ENCODE peak calls at places on chromosome 11, in nine cellular contexts. R, I, F, L, Z, N, B, U and E are unnamed samples.

GRCh38 chr11:27390959-27391326 is 27.9 kb upstream of the CCDC34 start:
- DNase-seq in R (no peak), I (no peak), F (peak), L (peak), Z (peak), N (no peak), B (no peak), U (no peak), E (no peak)

GRCh38 chr11:69677744-69678143 is 2.6 kb upstream of the LTO1 start:
- DNase-seq in R (no peak), I (no peak), F (no peak), L (no peak), Z (no peak), N (no peak), B (no peak), U (no peak), E (no peak)

GRCh38 chr11:28616566-28616965 is 508.4 kb downstream of the METTL15 start:
- DNase-seq in R (no peak), I (no peak), F (no peak), L (peak), Z (no peak), N (no peak), B (no peak), U (no peak), E (no peak)

GRCh38 chr11:34633990-34634725 is 13.3 kb downstream of the EHF start:
- DNase-seq in R (peak), I (no peak), F (peak), L (peak), Z (no peak), N (no peak), B (peak), U (no peak), E (no peak)

GRCh38 chr11:75200051-75200450 is 40.5 kb upstream of the TPBGL start:
- DNase-seq in R (no peak), I (no peak), F (no peak), L (no peak), Z (no peak), N (no peak), B (no peak), U (no peak), E (no peak)

GRCh38 chr11:23974046-23974445 is 522.8 kb upstream of the LUZP2 start:
- DNase-seq in R (no peak), I (no peak), F (no peak), L (peak), Z (no peak), N (no peak), B (no peak), U (no peak), E (no peak)

GRCh38 chr11:88447285-88447684 is 109.7 kb upstream of the CTSC start:
- DNase-seq in R (no peak), I (no peak), F (no peak), L (no peak), Z (no peak), N (no peak), B (peak), U (no peak), E (no peak)

GRCh38 chr11:6681949-6682348 is 1.2 kb downstream of the MRPL17 start:
- DNase-seq in R (no peak), I (no peak), F (peak), L (peak), Z (peak), N (no peak), B (no peak), U (no peak), E (no peak)

GRCh38 chr11:64247729-64248531 is 1.2 kb upstream of the PPP1R14B start:
- DNase-seq in R (no peak), I (no peak), F (no peak), L (no peak), Z (no peak), N (no peak), B (no peak), U (no peak), E (no peak)

GRCh38 chr11:94885133-94885532 is 88.2 kb downstream of the CWC15 start:
- DNase-seq in R (no peak), I (no peak), F (peak), L (peak), Z (peak), N (no peak), B (no peak), U (no peak), E (no peak)

GRCh38 chr11:72352859-72353551 is 81.3 kb downstream of the CLPB start:
- DNase-seq in R (peak), I (no peak), F (peak), L (peak), Z (peak), N (peak), B (no peak), U (peak), E (no peak)

GRCh38 chr11:2573240-2574042 is 126.4 kb downstream of the KCNQ1OT1 start:
- DNase-seq in R (no peak), I (no peak), F (no peak), L (no peak), Z (no peak), N (no peak), B (no peak), U (no peak), E (no peak)

GRCh38 chr11:70650075-70650909 is 252.0 kb downstream of the CTTN start:
- DNase-seq in R (peak), I (peak), F (peak), L (peak), Z (peak), N (peak), B (peak), U (peak), E (no peak)

GRCh38 chr11:17593466-17594245 is 46.6 kb downstream of the OTOG start:
- DNase-seq in R (no peak), I (no peak), F (no peak), L (no peak), Z (no peak), N (no peak), B (no peak), U (no peak), E (no peak)

GRCh38 chr11:8222820-8223512 is 40.7 kb downstream of the LMO1 start:
- DNase-seq in R (no peak), I (no peak), F (no peak), L (no peak), Z (no peak), N (no peak), B (no peak), U (no peak), E (no peak)

GRCh38 chr11:6646631-6647281 is 8.9 kb downstream of the DCHS1 start:
- DNase-seq in R (peak), I (no peak), F (peak), L (no peak), Z (peak), N (no peak), B (peak), U (peak), E (peak)

GRCh38 chr11:75554258-75555022 is 7.6 kb upstream of the SERPINH1 start:
- DNase-seq in R (no peak), I (no peak), F (peak), L (peak), Z (peak), N (peak), B (no peak), U (peak), E (no peak)

GRCh38 chr11:117792992-117793391 is 4.0 kb downstream of the DSCAML1 start:
- DNase-seq in R (no peak), I (no peak), F (no peak), L (no peak), Z (no peak), N (no peak), B (no peak), U (no peak), E (no peak)

GRCh38 chr11:7449841-7450214 is 35.5 kb upstream of the OLFML1 start:
- DNase-seq in R (no peak), I (no peak), F (no peak), L (no peak), Z (no peak), N (no peak), B (no peak), U (no peak), E (no peak)

GRCh38 chr11:123421589-123421988 is 8.5 kb upstream of the GRAMD1B start:
- DNase-seq in R (no peak), I (no peak), F (no peak), L (no peak), Z (no peak), N (no peak), B (peak), U (no peak), E (no peak)

GRCh38 chr11:119525180-119525854 is 102.3 kb upstream of the THY1 start:
- DNase-seq in R (no peak), I (no peak), F (no peak), L (no peak), Z (no peak), N (no peak), B (peak), U (no peak), E (no peak)

GRCh38 chr11:64632654-64633053 is 41.6 kb downstream of the SLC22A12 start:
- DNase-seq in R (no peak), I (no peak), F (no peak), L (no peak), Z (no peak), N (no peak), B (no peak), U (no peak), E (no peak)

GRCh38 chr11:47186076-47186936 is at the start of gene PACSIN3:
- DNase-seq in R (peak), I (peak), F (peak), L (peak), Z (peak), N (no peak), B (peak), U (no peak), E (peak)

GRCh38 chr11:26578998-26579635 is 7.1 kb upstream of the MUC15 start:
- DNase-seq in R (no peak), I (no peak), F (peak), L (peak), Z (peak), N (peak), B (no peak), U (peak), E (no peak)

GRCh38 chr11:125320347-125321122 is 156.0 kb downstream of the PKNOX2 start:
- DNase-seq in R (no peak), I (no peak), F (no peak), L (no peak), Z (no peak), N (no peak), B (no peak), U (no peak), E (no peak)

GRCh38 chr11:121421149-121421906 is 30.8 kb upstream of the SORL1 start:
- DNase-seq in R (no peak), I (no peak), F (no peak), L (peak), Z (no peak), N (no peak), B (peak), U (no peak), E (no peak)

GRCh38 chr11:69010361-69010891 is 2.6 kb downstream of the MRGPRF start:
- DNase-seq in R (peak), I (no peak), F (no peak), L (peak), Z (peak), N (no peak), B (no peak), U (no peak), E (no peak)